ENCODE peak calls at places on chromosomes 4 and X, in five cellular contexts. Z, I, C, U and B are unnamed samples. For H3K4me1 and H3K9me3, the result is how much of the 10 kb centered on the place peaks cover.

GRCh38 chrX:100680756-100681155 is 36.8 kb downstream of the SRPX2 start:
- DNase-seq in U (no peak), I (no peak), Z (no peak), C (no peak), B (no peak)

GRCh38 chr4:32985256-32985655 is 2265.1 kb downstream of the PCDH7 start:
- DNase-seq in C (no peak), I (no peak), Z (no peak), U (no peak), B (no peak)

GRCh38 chr4:8731364-8731763 is 138.8 kb downstream of the CPZ start:
- DNase-seq in Z (no peak), C (peak), I (no peak), U (no peak), B (no peak)

GRCh38 chr4:143389543-143390195 is 53.0 kb downstream of the GAB1 start:
- DNase-seq in Z (peak), U (no peak), I (no peak), C (no peak), B (no peak)

GRCh38 chrX:147635186-147635585 is 276.5 kb upstream of the FMR1 start:
- DNase-seq in C (no peak), I (no peak), U (no peak), Z (no peak), B (no peak)

GRCh38 chr4:120672558-120673147 is 249.9 kb downstream of the PRDM5 start:
- DNase-seq in I (no peak), C (no peak), U (no peak), Z (no peak), B (no peak)

GRCh38 chrX:75067931-75068330 is 88.2 kb downstream of the ABCB7 start:
- DNase-seq in U (no peak), Z (peak), C (no peak), I (no peak), B (no peak)

GRCh38 chr4:147136308-147136707 is 190.6 kb upstream of the TTC29 start:
- DNase-seq in C (no peak), U (peak), Z (no peak), I (no peak), B (no peak)

GRCh38 chrX:84865113-84865512 is 138.6 kb upstream of the APOOL start:
- DNase-seq in C (no peak), U (no peak), I (no peak), Z (no peak), B (no peak)

GRCh38 chr4:26124753-26125236 is 196.0 kb upstream of the RBPJ start:
- DNase-seq in I (no peak), U (no peak), C (no peak), Z (no peak), B (no peak)

GRCh38 chrX:153460826-153461225 is 9.6 kb downstream of the HAUS7 start:
- DNase-seq in Z (no peak), U (peak), I (peak), C (peak), B (peak)

GRCh38 chr4:144710526-144710912 is 64.6 kb downstream of the HHIP start:
- DNase-seq in Z (no peak), U (no peak), C (no peak), I (no peak), B (no peak)

GRCh38 chrX:76253432-76253831 is 80.6 kb downstream of the PBDC1 start:
- DNase-seq in U (peak), I (peak), Z (peak), C (no peak), B (peak)

GRCh38 chrX:130079824-130080406 is 30.4 kb downstream of the ELF4 start:
- DNase-seq in U (peak), C (peak), I (peak), Z (peak), B (peak)

GRCh38 chrX:86148024-86148511 is at the start of gene DACH2:
- DNase-seq in U (peak), Z (peak), I (peak), C (peak), B (peak)

GRCh38 chr4:69467797-69468196 is 27.9 kb downstream of the UGT2B4 start:
- DNase-seq in I (no peak), Z (no peak), C (no peak), U (no peak), B (no peak)

GRCh38 chr4:2095236-2096072 is 36.3 kb downstream of the NAT8L start:
- DNase-seq in U (no peak), C (no peak), Z (no peak), I (no peak), B (no peak)

GRCh38 chr4:38765391-38765790 is 17.4 kb downstream of the TLR10 start:
- DNase-seq in Z (peak), U (no peak), C (no peak), I (no peak), B (no peak)

GRCh38 chr4:48337726-48338125 is 3.6 kb upstream of the SLAIN2 start:
- DNase-seq in I (no peak), C (no peak), U (no peak), Z (peak), B (no peak)

GRCh38 chr4:2186133-2186864 is 55.6 kb downstream of the HAUS3 start:
- DNase-seq in U (no peak), C (no peak), I (peak), Z (peak), B (no peak)

GRCh38 chr4:71470547-71470946 is 131.7 kb downstream of the SLC4A4 start:
- DNase-seq in U (no peak), C (no peak), I (no peak), Z (no peak), B (no peak)

GRCh38 chr4:71468086-71468485 is 129.3 kb downstream of the SLC4A4 start:
- DNase-seq in I (no peak), C (no peak), Z (no peak), U (no peak), B (no peak)

GRCh38 chr4:71476240-71476639 is 137.4 kb downstream of the SLC4A4 start:
- DNase-seq in Z (no peak), C (no peak), I (no peak), U (no peak), B (no peak)

GRCh38 chr4:71473541-71474240 is 134.9 kb downstream of the SLC4A4 start:
- DNase-seq in C (no peak), Z (no peak), U (no peak), I (no peak), B (no peak)

GRCh38 chr4:71472946-71473345 is 134.1 kb downstream of the SLC4A4 start:
- DNase-seq in C (no peak), U (no peak), I (no peak), Z (peak), B (no peak)
- H3K4me3 ChIP-seq in C (no peak), U (no peak), I (no peak), Z (no peak), B (no peak)

GRCh38 chr4:6909970-6910339 is 329 bp downstream of the TBC1D14 start:
- DNase-seq in I (peak), Z (no peak), C (peak), U (no peak), B (no peak)

GRCh38 chr4:6908397-6909112 is 1.1 kb upstream of the TBC1D14 start:
- DNase-seq in Z (no peak), C (peak), I (peak), U (no peak), B (no peak)

GRCh38 chr4:6910340-6910959 is 824 bp downstream of the TBC1D14 start:
- DNase-seq in C (no peak), Z (no peak), I (peak), U (no peak), B (no peak)

GRCh38 chr4:6907658-6908191 is 1.9 kb upstream of the TBC1D14 start:
- DNase-seq in C (no peak), Z (no peak), I (peak), U (no peak), B (no peak)

DNA sequence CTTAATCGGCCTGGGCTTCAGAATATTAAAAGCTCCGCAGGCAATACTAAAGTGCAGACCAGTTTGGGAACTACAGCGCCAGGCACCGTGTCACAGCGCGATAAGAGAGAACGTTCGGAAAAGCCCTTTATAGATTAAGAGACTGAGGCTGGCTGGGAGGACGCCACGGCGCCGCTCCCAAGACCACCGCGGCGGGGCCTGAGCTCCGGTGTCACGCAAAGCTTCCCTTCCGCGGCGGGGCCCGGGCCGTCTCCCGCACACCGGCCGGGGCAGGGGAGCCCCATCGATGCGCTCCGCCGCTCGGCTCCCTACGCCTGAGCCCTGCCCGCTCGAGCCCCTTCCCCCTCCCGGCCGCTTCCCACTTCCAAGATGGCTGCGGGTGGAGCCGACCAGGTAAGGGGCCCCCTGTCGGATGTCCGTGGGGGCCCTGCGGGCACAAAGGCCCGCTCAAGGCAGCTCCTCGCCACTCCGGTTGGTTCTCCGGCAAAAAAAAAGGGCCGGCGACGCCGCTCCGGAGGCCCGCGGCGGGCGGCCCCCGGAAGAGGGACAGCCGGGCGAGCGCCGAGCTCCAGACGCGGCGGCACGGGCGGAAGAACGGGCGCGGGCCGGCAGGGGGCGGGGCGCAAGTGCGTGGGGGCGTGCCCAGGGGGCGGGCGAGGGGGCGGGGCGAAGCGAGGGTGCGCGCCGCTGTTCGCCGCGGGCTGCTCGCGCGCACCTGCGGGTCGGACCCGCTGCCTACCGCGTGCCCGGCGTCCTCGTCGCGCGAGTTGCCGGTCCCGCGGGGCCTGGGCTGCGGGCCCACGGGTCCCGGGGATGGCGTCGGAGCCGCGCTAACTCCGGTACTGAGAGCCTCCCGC is at the start of gene TBC1D14:
- DNase-seq in C (peak), U (peak), Z (peak), I (peak), B (peak)
- H3K4me1 ChIP-seq in C (under half), U (under half), Z (under half), I (half or more), B (half or more)

GRCh38 chr4:88148560-88148959 is 9.9 kb downstream of the ABCG2 start:
- DNase-seq in I (no peak), U (no peak), C (no peak), Z (no peak), B (no peak)
- H3K9me3 ChIP-seq in I (under half), U (under half), C (under half), Z (under half), B (under half)

DNA sequence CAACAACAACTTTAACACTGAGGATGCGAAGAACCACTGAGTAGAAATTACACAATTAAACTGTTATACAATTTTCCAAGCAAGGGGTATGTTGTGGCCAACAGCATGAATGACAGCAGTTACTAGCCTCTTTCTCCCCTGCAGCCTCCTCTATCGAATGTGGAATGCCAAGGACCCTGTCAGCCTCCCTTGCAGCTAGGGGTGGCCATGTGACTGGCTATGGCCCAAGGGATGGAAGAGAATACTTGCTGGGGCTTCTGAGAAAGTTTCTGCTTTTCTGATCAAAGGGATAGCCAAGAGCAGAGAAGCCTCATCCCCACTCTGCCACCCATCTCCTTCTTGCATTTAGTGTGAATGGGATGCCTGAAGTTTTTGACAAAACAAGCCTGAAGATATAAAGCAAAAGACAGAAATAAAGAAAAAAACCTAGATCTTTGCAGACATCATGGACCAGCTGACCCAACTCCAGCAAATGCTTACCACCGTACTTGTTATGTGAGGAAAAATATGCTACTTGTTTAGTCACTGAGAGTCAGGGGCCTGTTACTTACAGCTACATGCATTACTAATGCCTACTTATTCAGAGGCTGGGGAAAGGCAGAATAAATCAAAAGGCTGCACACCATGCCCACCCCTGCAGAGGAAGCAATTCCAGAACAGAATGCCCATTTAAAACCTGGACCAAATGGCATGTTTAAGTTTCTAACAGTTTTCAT is 32.0 kb downstream of the DCTD start:
- DNase-seq in Z (no peak), I (no peak), C (no peak), U (no peak), B (no peak)
- H3K4me3 ChIP-seq in Z (no peak), I (no peak), C (no peak), U (no peak), B (no peak)

GRCh38 chr4:182085051-182085480 is 158.1 kb upstream of the TENM3 start:
- DNase-seq in I (no peak), U (no peak), C (no peak), Z (no peak), B (no peak)
- H3K4me1 ChIP-seq in I (under half), U (under half), C (under half), Z (under half), B (under half)

DNA sequence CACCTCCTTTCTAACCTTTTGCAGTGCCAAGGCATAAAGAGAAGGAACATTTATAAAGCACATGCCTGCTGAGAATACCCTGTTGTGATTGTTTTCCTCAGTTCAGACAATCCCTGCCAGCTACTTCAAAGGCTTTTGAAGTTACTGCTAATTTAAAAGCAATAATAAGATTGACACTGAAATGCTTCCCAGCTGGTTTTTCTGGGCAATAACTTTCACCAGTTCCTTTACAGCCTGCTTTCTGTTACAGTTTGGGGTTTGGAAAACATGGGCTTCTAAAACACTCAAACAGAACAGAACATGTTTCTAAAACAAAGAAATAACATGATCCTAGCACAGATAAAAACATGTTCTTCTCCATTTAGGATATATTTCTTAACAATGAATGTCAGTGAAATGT is 232.3 kb upstream of the CPEB2 start:
- DNase-seq in C (no peak), U (no peak), I (no peak), Z (no peak), B (no peak)
- H3K9me3 ChIP-seq in C (under half), U (under half), I (under half), Z (under half), B (under half)

GRCh38 chr4:145734576-145735329 is 54.8 kb downstream of the C4orf51 start:
- DNase-seq in U (peak), Z (peak), I (peak), C (peak), B (no peak)
- H3K4me3 ChIP-seq in U (no peak), Z (peak), I (no peak), C (peak), B (no peak)

GRCh38 chr4:78432896-78433295 is 118.7 kb upstream of the ANXA3 start:
- DNase-seq in U (no peak), C (no peak), Z (peak), I (no peak), B (no peak)

GRCh38 chr4:78439328-78439727 is 112.2 kb upstream of the ANXA3 start:
- DNase-seq in U (no peak), C (no peak), Z (no peak), I (no peak), B (no peak)

GRCh38 chr4:78441786-78442185 is 109.8 kb upstream of the ANXA3 start:
- DNase-seq in Z (no peak), I (no peak), U (no peak), C (no peak), B (no peak)

GRCh38 chr4:78437608-78438088 is 113.9 kb upstream of the ANXA3 start:
- DNase-seq in I (no peak), Z (peak), U (no peak), C (no peak), B (no peak)
- H3K4me1 ChIP-seq in I (under half), Z (under half), U (under half), C (under half), B (under half)